ENCODE peak calls at places on chromosomes 5 and 9, in four cellular contexts. O is NCI-H774, P is HCT116, U is dermis microvascular lymphatic vessel endothelial cell. W is an unnamed sample.

GRCh38 chr9:93673844-93674334 is 97.5 kb downstream of the PHF2 start:
- DNase-seq in P (no peak), U (no peak), O (no peak), W (no peak)

GRCh38 chr9:100011062-100011681 is 87.6 kb downstream of the ERP44 start:
- DNase-seq in P (peak; percentile 59), O (peak; percentile 2), U (peak; percentile 77), W (no peak)

GRCh38 chr5:114657342-114658130 is 295.7 kb downstream of the KCNN2 start:
- DNase-seq in P (no peak), U (no peak), O (no peak), W (no peak)

GRCh38 chr5:38500861-38501260 is 55.6 kb downstream of the LIFR start:
- DNase-seq in O (no peak), P (no peak), U (no peak), W (no peak)

GRCh38 chr5:132947661-132948060 is 15.8 kb downstream of the AFF4 start:
- DNase-seq in U (peak; percentile 91), O (no peak), P (no peak), W (no peak)

GRCh38 chr5:38382898-38383297 is 124.5 kb downstream of the EGFLAM start:
- DNase-seq in P (peak; percentile 80), U (peak; percentile 74), O (peak; percentile 74), W (peak; percentile 76)

GRCh38 chr9:93093449-93094293 is 2.3 kb upstream of the CARD19 start:
- DNase-seq in P (no peak), O (no peak), U (no peak), W (no peak)

GRCh38 chr5:1208221-1208742 is 6.9 kb downstream of the SLC6A19 start:
- DNase-seq in P (no peak), O (no peak), U (no peak), W (no peak)

GRCh38 chr5:140569197-140569596 is 4.6 kb downstream of the SLC35A4 start:
- DNase-seq in O (no peak), P (no peak), U (no peak), W (no peak)

W was measured in Panc1.